ENCODE peak calls at places on chromosomes 12 and 14, in seven cellular contexts. E is left lung; L is central memory CD4-positive, alpha-beta T cell; F is SW 1271; Y is IMR-90; G is CD8-positive, alpha-beta T cell; O is GM13977. K is an unnamed sample.
A peak's percentile ranks its signal among the peaks of the same experiment; 100 is the strongest.

GRCh38 chr14:53167602-53168328 is 14.6 kb upstream of the DDHD1 start:
- DNase-seq in E (no peak), L (no peak), F (no peak), Y (peak; percentile 32), G (no peak), O (no peak), K (no peak)

GRCh38 chr12:70008944-70009343 is 183.9 kb downstream of the MYRFL start:
- DNase-seq in E (no peak), L (no peak), F (no peak), Y (no peak), G (no peak), O (no peak), K (no peak)

GRCh38 chr14:34676516-34677211 is 37.7 kb downstream of the CFL2 start:
- DNase-seq in E (no peak), L (no peak), F (no peak), Y (no peak), G (no peak), O (no peak), K (no peak)

GRCh38 chr14:80269338-80269935 is 58.1 kb upstream of the DIO2 start:
- DNase-seq in E (no peak), L (no peak), F (no peak), Y (peak; percentile 64), G (no peak), O (no peak), K (no peak)

GRCh38 chr14:56603648-56604047 is 24.1 kb downstream of the TMEM260 start:
- DNase-seq in E (no peak), L (no peak), F (no peak), Y (no peak), G (no peak), O (no peak), K (no peak)

GRCh38 chr14:30994681-30995620 is 30.5 kb upstream of the AP4S1 start:
- DNase-seq in E (no peak), L (no peak), F (no peak), Y (peak; percentile 32), G (no peak), O (no peak), K (no peak)

GRCh38 chr14:53444677-53445312 is 291.7 kb upstream of the DDHD1 start:
- DNase-seq in E (no peak), L (no peak), F (no peak), Y (peak; percentile 13), G (no peak), O (no peak), K (no peak)

GRCh38 chr14:68695871-68696665 is 96.8 kb downstream of the ZFP36L1 start:
- DNase-seq in E (no peak), L (no peak), F (no peak), Y (no peak), G (no peak), O (no peak), K (peak; percentile 18)

GRCh38 chr12:5557906-5558305 is 126.0 kb downstream of the NTF3 start:
- DNase-seq in E (no peak), L (no peak), F (no peak), Y (no peak), G (no peak), O (no peak), K (no peak)

GRCh38 chr12:366820-367219 is 22.3 kb downstream of the KDM5A start:
- DNase-seq in E (no peak), L (no peak), F (no peak), Y (no peak), G (no peak), O (no peak), K (no peak)

GRCh38 chr14:66804141-66804540 is 296.2 kb downstream of the GPHN start:
- DNase-seq in E (no peak), L (no peak), F (no peak), Y (no peak), G (no peak), O (no peak), K (no peak)

GRCh38 chr14:67620217-67620789 is 583 bp downstream of the ARG2 start:
- DNase-seq in E (no peak), L (no peak), F (no peak), Y (peak; percentile 7), G (no peak), O (no peak), K (no peak)

GRCh38 chr12:13062669-13063068 is 18.5 kb downstream of the FAM234B start:
- DNase-seq in E (no peak), L (no peak), F (no peak), Y (no peak), G (no peak), O (no peak), K (no peak)

K was measured in mesenteric fat pad.